ENCODE peak calls at places on chromosome 10, in seven cellular contexts. X is neural progenitor cell, C is A549, W is fibroblast of mammary gland, I is MCF 10A, N is BE2C, B is colonic mucosa. F is an unnamed sample.

GRCh38 chr10:19652750-19653149 is 163.5 kb upstream of the PLXDC2 start:
- DNase-seq in C (no peak), W (peak), B (no peak), X (no peak), I (no peak), N (no peak), F (no peak)

GRCh38 chr10:47319798-47320197 is 2.5 kb upstream of the GDF2 start:
- DNase-seq in N (no peak), C (no peak), B (no peak), X (no peak), W (no peak), I (no peak), F (no peak)

GRCh38 chr10:121709674-121710073 is 111.4 kb upstream of the FGFR2 start:
- DNase-seq in B (no peak), X (no peak), C (no peak), I (no peak), N (no peak), W (peak), F (no peak)

GRCh38 chr10:63627376-63627775 is 106.2 kb downstream of the REEP3 start:
- DNase-seq in X (no peak), W (no peak), I (peak), N (no peak), B (no peak), C (no peak), F (no peak)

GRCh38 chr10:50557130-50557682 is 66.5 kb downstream of the SGMS1 start:
- DNase-seq in X (no peak), C (no peak), W (no peak), B (no peak), N (no peak), I (no peak), F (no peak)

GRCh38 chr10:130661419-130661818 is 525.2 kb downstream of the GLRX3 start:
- DNase-seq in I (no peak), N (no peak), B (no peak), X (no peak), W (no peak), C (no peak), F (no peak)

GRCh38 chr10:94036664-94037033 is 42.9 kb downstream of the PLCE1 start:
- DNase-seq in X (no peak), C (no peak), W (no peak), B (no peak), I (no peak), N (no peak), F (no peak)

GRCh38 chr10:121002586-121003205 is 151.5 kb downstream of the WDR11 start:
- DNase-seq in N (no peak), C (no peak), X (no peak), W (no peak), I (peak), B (peak), F (no peak)

GRCh38 chr10:17123961-17124360 is 5.7 kb downstream of the CUBN start:
- DNase-seq in W (no peak), I (no peak), C (no peak), B (no peak), N (no peak), X (no peak), F (no peak)

GRCh38 chr10:79380125-79380917 is 33.1 kb downstream of the PPIF start:
- DNase-seq in C (no peak), N (no peak), X (no peak), I (peak), B (peak), W (peak), F (peak)

GRCh38 chr10:96835826-96836365 is 3.8 kb downstream of the LCOR start:
- DNase-seq in W (no peak), X (no peak), C (no peak), B (no peak), N (no peak), I (no peak), F (no peak)

GRCh38 chr10:3861785-3862184 is 76.8 kb upstream of the KLF6 start:
- DNase-seq in W (no peak), N (no peak), X (no peak), B (no peak), C (no peak), I (no peak), F (no peak)

GRCh38 chr10:129332476-129332875 is 134.6 kb upstream of the MGMT start:
- DNase-seq in W (peak), B (no peak), I (peak), X (peak), N (peak), C (no peak), F (no peak)

GRCh38 chr10:37285063-37285462 is 159.7 kb downstream of the ANKRD30A start:
- DNase-seq in W (no peak), N (no peak), I (no peak), C (no peak), B (no peak), X (no peak), F (no peak)

GRCh38 chr10:48309711-48310226 is 3.3 kb downstream of the MAPK8 start:
- DNase-seq in B (no peak), I (peak), N (no peak), C (peak), W (peak), X (peak), F (peak)

GRCh38 chr10:19930936-19931859 is 115.0 kb downstream of the PLXDC2 start:
- DNase-seq in B (peak), I (peak), N (no peak), W (peak), C (no peak), X (no peak), F (no peak)

GRCh38 chr10:75211007-75211735 is 575 bp downstream of the VDAC2 start:
- DNase-seq in C (no peak), B (peak), X (no peak), I (peak), W (peak), N (peak), F (peak)

GRCh38 chr10:16510843-16511242 is 10.8 kb downstream of the C1QL3 start:
- DNase-seq in N (no peak), C (no peak), B (no peak), I (no peak), W (no peak), X (no peak), F (no peak)

GRCh38 chr10:97016728-97017473 is 168.9 kb downstream of the SLIT1 start:
- DNase-seq in C (no peak), X (no peak), I (no peak), W (no peak), B (no peak), N (no peak), F (no peak)

GRCh38 chr10:78913219-78914059 is 155.3 kb upstream of the ZMIZ1 start:
- DNase-seq in B (peak), W (no peak), C (no peak), N (peak), I (no peak), X (peak), F (no peak)

GRCh38 chr10:77328272-77328816 is 309.3 kb downstream of the KCNMA1 start:
- DNase-seq in I (peak), C (no peak), N (no peak), W (peak), B (peak), X (peak), F (no peak)

GRCh38 chr10:34504534-34504933 is 310.6 kb downstream of the PARD3 start:
- DNase-seq in I (peak), X (no peak), N (no peak), C (peak), W (peak), B (no peak), F (peak)

GRCh38 chr10:84499846-84500245 is 171.5 kb downstream of the CCSER2 start:
- DNase-seq in W (no peak), C (no peak), X (peak), B (no peak), N (no peak), I (no peak), F (no peak)

GRCh38 chr10:13386021-13386420 is 37.9 kb upstream of the SEPHS1 start:
- DNase-seq in X (no peak), B (no peak), C (no peak), I (no peak), W (no peak), N (no peak), F (no peak)

GRCh38 chr10:128914681-128915080 is 552.4 kb upstream of the MGMT start:
- DNase-seq in I (peak), X (no peak), C (no peak), N (no peak), B (no peak), W (no peak), F (no peak)

GRCh38 chr10:48923763-48924162 is 15.9 kb downstream of the LRRC18 start:
- DNase-seq in W (no peak), X (no peak), C (no peak), B (no peak), N (no peak), I (no peak), F (no peak)

GRCh38 chr10:82813856-82814255 is 938.9 kb downstream of the NRG3 start:
- DNase-seq in X (no peak), C (no peak), B (no peak), I (peak), N (peak), W (peak), F (peak)

GRCh38 chr10:71969929-71970328 is 5.7 kb downstream of the CHST3 start:
- DNase-seq in W (no peak), N (no peak), B (no peak), X (no peak), I (no peak), C (no peak), F (no peak)

GRCh38 chr10:71968553-71969474 is 4.6 kb downstream of the CHST3 start:
- DNase-seq in X (no peak), N (no peak), C (peak), W (no peak), B (no peak), I (no peak), F (peak)

GRCh38 chr10:71971311-71971731 is 7.1 kb downstream of the CHST3 start:
- DNase-seq in I (peak), W (no peak), N (no peak), X (no peak), B (no peak), C (no peak), F (no peak)

GRCh38 chr10:71970869-71971268 is 6.7 kb downstream of the CHST3 start:
- DNase-seq in B (no peak), C (no peak), I (no peak), X (no peak), W (no peak), N (no peak), F (no peak)

GRCh38 chr10:71970331-71970730 is 6.1 kb downstream of the CHST3 start:
- DNase-seq in I (peak), W (no peak), N (peak), B (peak), X (peak), C (peak), F (no peak)
- TF ChIP-seq CTCF in I (peak), W (peak), N (peak), B (no peak), X (peak), C (peak), F (peak)

GRCh38 chr10:123039632-123039930 is 30.8 kb downstream of the ACADSB start:
- DNase-seq in W (no peak), B (no peak), N (no peak), C (no peak), I (no peak), X (no peak), F (no peak)

GRCh38 chr10:123042708-123043408 is 34.1 kb downstream of the ACADSB start:
- DNase-seq in N (no peak), I (no peak), C (no peak), W (no peak), B (no peak), X (no peak), F (no peak)

GRCh38 chr10:123045961-123046731 is 37.3 kb downstream of the ACADSB start:
- DNase-seq in N (no peak), I (no peak), C (no peak), W (no peak), X (no peak), B (no peak), F (no peak)

GRCh38 chr10:123043409-123043925 is 34.7 kb downstream of the ACADSB start:
- DNase-seq in I (peak), C (peak), N (peak), B (peak), W (peak), X (peak), F (peak)

DNA sequence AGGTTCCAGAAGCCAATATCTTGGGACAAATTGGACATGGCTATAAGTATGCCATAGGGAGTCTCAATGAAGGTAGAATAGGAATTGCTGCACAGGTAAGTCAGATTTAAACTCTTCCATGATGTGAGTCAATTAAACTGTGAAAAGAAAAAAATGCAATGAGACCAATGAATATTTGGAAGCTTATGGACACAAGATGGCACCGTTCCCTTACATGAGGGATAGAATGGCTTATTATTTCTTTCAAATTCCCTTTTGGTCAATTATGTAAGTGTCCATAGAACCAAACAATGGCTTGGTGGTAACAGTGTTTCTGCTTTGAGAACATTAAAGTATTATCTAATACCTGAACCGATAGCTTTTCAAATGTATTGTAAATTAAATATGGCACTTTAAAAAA is 35.6 kb downstream of the ACADSB start:
- DNase-seq in I (peak), N (no peak), W (peak), B (no peak), X (no peak), C (no peak), F (no peak)
- TF ChIP-seq CTCF in I (peak), N (peak), W (peak), B (no peak), X (peak), C (peak), F (peak)

GRCh38 chr10:103916254-103916653 is 1.7 kb downstream of the STN1 start:
- DNase-seq in I (peak), B (no peak), X (no peak), N (no peak), W (peak), C (no peak), F (no peak)
- TF ChIP-seq CTCF in I (no peak), B (no peak), X (no peak), N (no peak), W (no peak), C (no peak), F (no peak)

DNA sequence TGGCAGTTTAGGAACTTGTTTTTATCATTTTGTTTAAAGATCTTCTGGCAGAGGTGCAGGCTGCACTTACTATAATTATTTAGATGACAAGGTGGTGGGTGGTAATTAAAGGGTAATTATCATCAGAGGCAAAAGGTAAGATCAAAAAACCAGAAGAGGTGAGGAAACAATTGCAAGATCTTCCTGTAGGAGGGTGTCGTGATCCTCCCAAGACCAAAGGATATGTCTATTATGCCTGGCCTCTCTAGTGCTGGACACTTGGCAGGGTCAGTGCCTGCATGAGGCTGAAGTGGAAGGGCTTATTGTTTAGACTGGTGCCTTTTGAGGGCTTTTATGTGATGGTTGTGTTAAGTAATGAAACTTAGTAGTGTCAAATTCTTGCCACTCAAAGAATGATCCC is 1.8 kb upstream of the WAPL start:
- DNase-seq in N (no peak), I (peak), W (peak), X (peak), B (no peak), C (peak), F (no peak)
- TF ChIP-seq CTCF in N (no peak), I (peak), W (peak), X (peak), B (no peak), C (peak), F (peak)